ENCODE peak calls at places on chromosome 19, in ten cellular contexts. L, S, Y, C, O, Z, E, T, R and J are unnamed samples.

GRCh38 chr19:45569619-45570421 is 14.8 kb downstream of the OPA3 start:
- DNase-seq in L (peak), S (peak), Y (no peak), C (no peak), O (no peak), Z (peak), E (no peak), T (no peak), R (peak), J (no peak)

GRCh38 chr19:50233308-50233910 is 30.0 kb downstream of the MYH14 start:
- DNase-seq in L (peak), S (no peak), Y (no peak), C (no peak), O (no peak), Z (no peak), E (no peak), T (no peak), R (no peak), J (no peak)

GRCh38 chr19:45517641-45518468 is 10.6 kb downstream of the VASP start:
- DNase-seq in L (no peak), S (no peak), Y (no peak), C (no peak), O (no peak), Z (no peak), E (no peak), T (no peak), R (no peak), J (no peak)

GRCh38 chr19:45253396-45254027 is 2.4 kb downstream of the MARK4 start:
- DNase-seq in L (peak), S (peak), Y (no peak), C (no peak), O (no peak), Z (no peak), E (no peak), T (no peak), R (no peak), J (no peak)

GRCh38 chr19:35223856-35224505 is 4.6 kb downstream of the FAM187B start:
- DNase-seq in L (peak), S (no peak), Y (no peak), C (no peak), O (no peak), Z (peak), E (no peak), T (no peak), R (no peak), J (no peak)

GRCh38 chr19:17109300-17109699 is 33.7 kb downstream of the MYO9B start:
- DNase-seq in L (no peak), S (no peak), Y (no peak), C (no peak), O (no peak), Z (no peak), E (no peak), T (no peak), R (no peak), J (no peak)

GRCh38 chr19:39599116-39599515 is 3.2 kb upstream of the LGALS13 start:
- DNase-seq in L (peak), S (peak), Y (no peak), C (no peak), O (peak), Z (no peak), E (no peak), T (no peak), R (peak), J (no peak)

GRCh38 chr19:46878613-46879375 is 18.0 kb downstream of the ARHGAP35 start:
- DNase-seq in L (peak), S (peak), Y (no peak), C (no peak), O (no peak), Z (no peak), E (no peak), T (no peak), R (no peak), J (no peak)

GRCh38 chr19:55251296-55252081 is 7.3 kb downstream of the PPP6R1 start:
- DNase-seq in L (peak), S (peak), Y (no peak), C (no peak), O (no peak), Z (no peak), E (no peak), T (no peak), R (no peak), J (no peak)

GRCh38 chr19:10270180-10270615 is 722 bp upstream of the ICAM1 start:
- DNase-seq in L (no peak), S (peak), Y (peak), C (no peak), O (no peak), Z (peak), E (no peak), T (peak), R (no peak), J (no peak)

GRCh38 chr19:18208098-18208951 is 4.5 kb upstream of the RAB3A start:
- DNase-seq in L (peak), S (peak), Y (peak), C (no peak), O (no peak), Z (no peak), E (peak), T (peak), R (no peak), J (peak)

GRCh38 chr19:29188704-29189375 is 24.1 kb downstream of the UQCRFS1 start:
- DNase-seq in L (peak), S (peak), Y (no peak), C (no peak), O (no peak), Z (no peak), E (no peak), T (no peak), R (no peak), J (no peak)

GRCh38 chr19:11203194-11204075 is 6.1 kb upstream of the KANK2 start:
- DNase-seq in L (peak), S (peak), Y (peak), C (peak), O (peak), Z (peak), E (peak), T (peak), R (peak), J (peak)

GRCh38 chr19:38409631-38410133 is 6.8 kb downstream of the FAM98C start:
- DNase-seq in L (peak), S (peak), Y (no peak), C (no peak), O (no peak), Z (no peak), E (no peak), T (no peak), R (no peak), J (no peak)

GRCh38 chr19:46023311-46023779 is 492 bp upstream of the PGLYRP1 start:
- DNase-seq in L (no peak), S (no peak), Y (peak), C (no peak), O (no peak), Z (peak), E (no peak), T (no peak), R (no peak), J (no peak)

GRCh38 chr19:33804021-33804799 is 7.5 kb downstream of the KCTD15 start:
- DNase-seq in L (peak), S (peak), Y (peak), C (no peak), O (no peak), Z (no peak), E (no peak), T (no peak), R (no peak), J (no peak)

GRCh38 chr19:31648347-31648746 is 299.1 kb upstream of the TSHZ3 start:
- DNase-seq in L (no peak), S (peak), Y (no peak), C (no peak), O (no peak), Z (no peak), E (no peak), T (no peak), R (no peak), J (no peak)

GRCh38 chr19:12639901-12640613 is 26.5 kb downstream of the MAN2B1 start:
- DNase-seq in L (peak), S (peak), Y (peak), C (peak), O (no peak), Z (peak), E (peak), T (peak), R (peak), J (peak)
- TF ChIP-seq CTCF in L (peak), S (peak), Y (peak), C (peak), O (peak), Z (no peak), E (peak), T (peak), R (peak), J (peak)

DNA sequence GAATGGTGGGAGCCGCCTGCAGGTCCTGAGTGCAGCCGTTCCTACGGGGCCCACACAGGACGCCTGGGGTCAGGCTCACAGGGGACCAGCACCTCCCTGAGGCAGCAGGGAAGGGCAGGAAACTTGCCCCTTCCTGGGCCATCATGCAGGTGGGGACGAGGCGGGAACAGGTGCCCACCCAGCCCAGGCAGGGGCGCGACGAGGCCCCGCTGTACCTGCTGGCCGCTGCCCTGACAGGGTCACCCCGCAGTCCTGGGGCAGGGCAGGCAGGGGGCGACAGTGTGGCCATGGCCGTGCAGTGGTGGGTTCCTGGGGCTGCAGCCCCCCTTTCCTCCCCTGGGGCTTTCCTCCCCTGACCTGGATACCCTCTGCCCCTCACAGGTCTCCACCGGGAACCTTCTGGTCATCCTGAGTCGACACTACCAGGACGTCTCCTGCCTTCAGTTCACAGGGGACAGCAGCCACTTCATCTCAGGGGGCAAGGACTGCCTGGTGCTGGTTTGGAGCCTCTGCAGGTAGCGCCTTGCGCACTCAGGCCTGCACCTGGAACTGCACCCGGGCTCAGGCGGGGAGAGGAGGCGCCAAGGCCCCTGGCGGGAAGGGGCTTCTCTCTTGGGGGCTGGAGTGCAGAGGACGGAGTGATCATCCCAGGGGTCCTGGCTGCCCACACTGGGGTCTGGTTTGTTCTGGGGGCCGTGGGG is 5.4 kb downstream of the WDR18 start:
- DNase-seq in L (no peak), S (no peak), Y (no peak), C (no peak), O (peak), Z (no peak), E (no peak), T (no peak), R (no peak), J (no peak)
- TF ChIP-seq CTCF in L (no peak), S (peak), Y (no peak), C (no peak), O (no peak), Z (no peak), E (peak), T (no peak), R (peak), J (no peak)

GRCh38 chr19:2478324-2478755 is 2.4 kb downstream of the GADD45B start:
- DNase-seq in L (peak), S (peak), Y (peak), C (peak), O (no peak), Z (peak), E (no peak), T (peak), R (no peak), J (no peak)
- TF ChIP-seq CTCF in L (peak), S (no peak), Y (peak), C (peak), O (no peak), Z (no peak), E (peak), T (no peak), R (peak), J (peak)

DNA sequence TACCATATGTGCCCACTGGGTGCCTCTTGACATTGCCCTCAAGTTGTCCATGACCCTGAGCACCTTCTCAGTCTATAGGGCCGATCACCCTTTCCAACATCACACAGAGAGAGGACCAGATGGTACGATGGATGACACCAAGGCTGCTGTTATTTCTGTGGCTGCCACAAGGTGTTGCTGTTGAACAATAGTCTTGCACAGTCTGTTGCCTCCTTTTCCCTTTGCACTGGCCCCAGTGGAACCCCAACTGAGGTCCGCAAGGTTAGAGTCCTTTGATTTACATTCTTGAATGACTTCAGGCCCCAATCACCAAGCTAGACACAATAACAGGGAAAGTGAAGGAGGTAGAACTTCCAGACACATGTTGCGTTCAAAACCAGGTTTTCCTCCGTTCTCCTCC is 52.0 kb downstream of the TINCR start:
- DNase-seq in L (no peak), S (no peak), Y (no peak), C (no peak), O (no peak), Z (no peak), E (no peak), T (no peak), R (no peak), J (no peak)
- TF ChIP-seq CTCF in L (peak), S (peak), Y (no peak), C (no peak), O (no peak), Z (no peak), E (peak), T (no peak), R (peak), J (no peak)

GRCh38 chr19:13842294-13843103 is 34.4 kb upstream of the NANOS3 start:
- DNase-seq in L (peak), S (peak), Y (peak), C (peak), O (no peak), Z (peak), E (no peak), T (no peak), R (no peak), J (no peak)
- TF ChIP-seq CTCF in L (no peak), S (no peak), Y (no peak), C (no peak), O (no peak), Z (no peak), E (no peak), T (no peak), R (peak), J (no peak)

DNA sequence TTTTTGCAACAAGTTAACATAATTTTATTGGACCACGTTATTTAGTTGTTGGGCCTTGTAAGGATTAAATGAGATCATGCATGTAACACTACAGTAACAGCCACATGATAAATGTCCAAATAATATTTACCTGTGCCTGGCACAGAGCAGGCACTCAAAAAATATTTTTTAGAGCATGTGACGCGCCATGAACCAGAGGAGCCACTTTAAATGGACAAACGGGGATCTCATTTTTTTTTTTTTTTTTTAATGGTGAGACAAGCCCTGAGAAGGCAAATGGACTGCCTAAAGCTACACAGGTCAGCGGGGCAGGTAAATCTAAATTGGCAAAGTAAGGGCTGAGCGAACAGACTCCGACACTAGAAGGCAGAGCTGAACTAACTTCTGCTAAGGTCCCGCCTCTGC is 840 bp upstream of the RPS19 start:
- DNase-seq in L (no peak), S (no peak), Y (no peak), C (no peak), O (no peak), Z (no peak), E (no peak), T (no peak), R (no peak), J (no peak)
- TF ChIP-seq CTCF in L (no peak), S (no peak), Y (no peak), C (no peak), O (no peak), Z (no peak), E (no peak), T (no peak), R (no peak), J (no peak)

GRCh38 chr19:15331419-15332310 is 674 bp downstream of the BRD4 start:
- DNase-seq in L (peak), S (peak), Y (peak), C (no peak), O (peak), Z (peak), E (no peak), T (peak), R (peak), J (no peak)
- TF ChIP-seq CTCF in L (no peak), S (no peak), Y (no peak), C (no peak), O (no peak), Z (no peak), E (no peak), T (no peak), R (no peak), J (no peak)

GRCh38 chr19:48221628-48222027 is 34.1 kb downstream of the CARD8 start:
- DNase-seq in L (no peak), S (no peak), Y (no peak), C (no peak), O (no peak), Z (no peak), E (no peak), T (no peak), R (no peak), J (no peak)
- TF ChIP-seq CTCF in L (no peak), S (no peak), Y (no peak), C (no peak), O (no peak), Z (no peak), E (no peak), T (no peak), R (no peak), J (no peak)

GRCh38 chr19:40601061-40601973 is at the start of gene LTBP4:
- DNase-seq in L (no peak), S (peak), Y (peak), C (no peak), O (no peak), Z (peak), E (no peak), T (no peak), R (no peak), J (no peak)
- TF ChIP-seq CTCF in L (no peak), S (no peak), Y (no peak), C (peak), O (no peak), Z (no peak), E (peak), T (no peak), R (peak), J (no peak)

GRCh38 chr19:21256722-21257121 is 72.5 kb downstream of the ZNF708 start:
- DNase-seq in L (peak), S (peak), Y (no peak), C (no peak), O (no peak), Z (no peak), E (no peak), T (no peak), R (no peak), J (no peak)
- TF ChIP-seq CTCF in L (peak), S (no peak), Y (no peak), C (no peak), O (no peak), Z (no peak), E (peak), T (no peak), R (peak), J (no peak)